ENCODE peak calls at places on chromosomes 13 and 19, in nine cellular contexts. One of them, this sample, is unnamed.
A peak's percentile ranks its signal among the peaks of the same experiment; 100 is the strongest.

GRCh38 chr13:73556902-73557301 is 498.1 kb downstream of the KLF5 start:
- DNase-seq in psoas muscle: no peak
- DNase-seq in tibial artery: no peak
- DNase-seq in neural crest cell: no peak
- DNase-seq in cardiac fibroblast: peak; percentile 13
- DNase-seq in AG10803: no peak
- DNase-seq in mammary epithelial cell: peak; percentile 76
- DNase-seq in cardiac muscle cell: no peak
- DNase-seq in fibroblast of mammary gland: peak; percentile 2
- DNase-seq in this sample: no peak

GRCh38 chr19:40214936-40215335 is 3.2 kb downstream of the TTC9B start:
- DNase-seq in psoas muscle: no peak
- DNase-seq in tibial artery: no peak
- DNase-seq in neural crest cell: no peak
- DNase-seq in cardiac fibroblast: no peak
- DNase-seq in AG10803: no peak
- DNase-seq in mammary epithelial cell: no peak
- DNase-seq in cardiac muscle cell: no peak
- DNase-seq in fibroblast of mammary gland: no peak
- DNase-seq in this sample: no peak

GRCh38 chr13:51687928-51688714 is 103.9 kb downstream of the WDFY2 start:
- DNase-seq in psoas muscle: no peak
- DNase-seq in tibial artery: no peak
- DNase-seq in neural crest cell: no peak
- DNase-seq in cardiac fibroblast: no peak
- DNase-seq in AG10803: no peak
- DNase-seq in mammary epithelial cell: no peak
- DNase-seq in cardiac muscle cell: no peak
- DNase-seq in fibroblast of mammary gland: no peak
- DNase-seq in this sample: no peak

GRCh38 chr13:107883561-107884175 is 331.7 kb downstream of the LIG4 start:
- DNase-seq in psoas muscle: no peak
- DNase-seq in tibial artery: no peak
- DNase-seq in neural crest cell: no peak
- DNase-seq in cardiac fibroblast: peak; percentile 56
- DNase-seq in AG10803: peak; percentile 29
- DNase-seq in mammary epithelial cell: peak; percentile 76
- DNase-seq in cardiac muscle cell: no peak
- DNase-seq in fibroblast of mammary gland: no peak
- DNase-seq in this sample: no peak

GRCh38 chr13:66159526-66159925 is 1070.6 kb downstream of the PCDH9 start:
- DNase-seq in psoas muscle: no peak
- DNase-seq in tibial artery: no peak
- DNase-seq in neural crest cell: no peak
- DNase-seq in cardiac fibroblast: no peak
- DNase-seq in AG10803: no peak
- DNase-seq in mammary epithelial cell: no peak
- DNase-seq in cardiac muscle cell: no peak
- DNase-seq in fibroblast of mammary gland: no peak
- DNase-seq in this sample: no peak

GRCh38 chr19:18479964-18480723 is 41.7 kb downstream of the ELL start:
- DNase-seq in psoas muscle: peak; percentile 90
- DNase-seq in tibial artery: peak; percentile 94
- DNase-seq in neural crest cell: no peak
- DNase-seq in cardiac fibroblast: peak; percentile 80
- DNase-seq in AG10803: peak; percentile 96
- DNase-seq in mammary epithelial cell: no peak
- DNase-seq in cardiac muscle cell: no peak
- DNase-seq in fibroblast of mammary gland: peak; percentile 71
- DNase-seq in this sample: peak; percentile 70

GRCh38 chr13:113065406-113066141 is 40.0 kb upstream of the F7 start:
- DNase-seq in psoas muscle: no peak
- DNase-seq in tibial artery: no peak
- DNase-seq in neural crest cell: no peak
- DNase-seq in cardiac fibroblast: peak; percentile 26
- DNase-seq in AG10803: no peak
- DNase-seq in mammary epithelial cell: no peak
- DNase-seq in cardiac muscle cell: no peak
- DNase-seq in fibroblast of mammary gland: peak; percentile 63
- DNase-seq in this sample: no peak

GRCh38 chr19:10408511-10409291 is 5.4 kb upstream of the CDC37 start:
- DNase-seq in psoas muscle: no peak
- DNase-seq in tibial artery: peak; percentile 56
- DNase-seq in neural crest cell: no peak
- DNase-seq in cardiac fibroblast: no peak
- DNase-seq in AG10803: no peak
- DNase-seq in mammary epithelial cell: no peak
- DNase-seq in cardiac muscle cell: no peak
- DNase-seq in fibroblast of mammary gland: no peak
- DNase-seq in this sample: no peak

GRCh38 chr19:39202998-39203355 is 1.1 kb downstream of the SYCN start:
- DNase-seq in psoas muscle: no peak
- DNase-seq in tibial artery: no peak
- DNase-seq in neural crest cell: no peak
- DNase-seq in cardiac fibroblast: no peak
- DNase-seq in AG10803: no peak
- DNase-seq in mammary epithelial cell: no peak
- DNase-seq in cardiac muscle cell: no peak
- DNase-seq in fibroblast of mammary gland: no peak
- DNase-seq in this sample: no peak

GRCh38 chr19:45253396-45254027 is 2.4 kb downstream of the MARK4 start:
- DNase-seq in psoas muscle: no peak
- DNase-seq in tibial artery: no peak
- DNase-seq in neural crest cell: no peak
- DNase-seq in cardiac fibroblast: peak; percentile 35
- DNase-seq in AG10803: peak; percentile 30
- DNase-seq in mammary epithelial cell: peak; percentile 46
- DNase-seq in cardiac muscle cell: no peak
- DNase-seq in fibroblast of mammary gland: peak; percentile 25
- DNase-seq in this sample: peak; percentile 16

GRCh38 chr13:84867246-84867645 is 932.0 kb downstream of the SLITRK6 start:
- DNase-seq in psoas muscle: no peak
- DNase-seq in tibial artery: no peak
- DNase-seq in neural crest cell: no peak
- DNase-seq in cardiac fibroblast: no peak
- DNase-seq in AG10803: no peak
- DNase-seq in mammary epithelial cell: peak; percentile 22
- DNase-seq in cardiac muscle cell: no peak
- DNase-seq in fibroblast of mammary gland: no peak
- DNase-seq in this sample: no peak

GRCh38 chr13:113947321-113948033 is 26.4 kb downstream of the C13orf46 start:
- DNase-seq in psoas muscle: peak; percentile 68
- DNase-seq in tibial artery: peak; percentile 68
- DNase-seq in neural crest cell: no peak
- DNase-seq in cardiac fibroblast: peak; percentile 63
- DNase-seq in AG10803: peak; percentile 81
- DNase-seq in mammary epithelial cell: peak; percentile 49
- DNase-seq in cardiac muscle cell: no peak
- DNase-seq in fibroblast of mammary gland: peak; percentile 74
- DNase-seq in this sample: peak; percentile 46

GRCh38 chr13:104106705-104107393 is 1040.6 kb upstream of the SLC10A2 start:
- DNase-seq in psoas muscle: no peak
- DNase-seq in tibial artery: no peak
- DNase-seq in neural crest cell: no peak
- DNase-seq in cardiac fibroblast: peak; percentile 89
- DNase-seq in AG10803: no peak
- DNase-seq in mammary epithelial cell: peak; percentile 66
- DNase-seq in cardiac muscle cell: no peak
- DNase-seq in fibroblast of mammary gland: no peak
- DNase-seq in this sample: no peak
- TF ChIP-seq CTCF in psoas muscle: no peak
- TF ChIP-seq CTCF in tibial artery: no peak
- TF ChIP-seq CTCF in neural crest cell: no peak
- TF ChIP-seq CTCF in cardiac fibroblast: no peak
- TF ChIP-seq CTCF in AG10803: no peak
- TF ChIP-seq CTCF in mammary epithelial cell: peak; percentile 17
- TF ChIP-seq CTCF in cardiac muscle cell: peak; percentile 8
- TF ChIP-seq CTCF in fibroblast of mammary gland: no peak
- TF ChIP-seq CTCF in this sample: no peak

GRCh38 chr13:102845630-102846260 is at the start of gene ERCC5:
- DNase-seq in psoas muscle: peak; percentile 94
- DNase-seq in tibial artery: peak; percentile 91
- DNase-seq in neural crest cell: peak; percentile 93
- DNase-seq in cardiac fibroblast: peak; percentile 97
- DNase-seq in AG10803: peak; percentile 96
- DNase-seq in mammary epithelial cell: peak; percentile 96
- DNase-seq in cardiac muscle cell: peak; percentile 94
- DNase-seq in fibroblast of mammary gland: peak; percentile 95
- DNase-seq in this sample: peak; percentile 97
- TF ChIP-seq CTCF in psoas muscle: no peak
- TF ChIP-seq CTCF in tibial artery: no peak
- TF ChIP-seq CTCF in neural crest cell: no peak
- TF ChIP-seq CTCF in cardiac fibroblast: no peak
- TF ChIP-seq CTCF in AG10803: no peak
- TF ChIP-seq CTCF in mammary epithelial cell: peak; percentile 12
- TF ChIP-seq CTCF in cardiac muscle cell: no peak
- TF ChIP-seq CTCF in fibroblast of mammary gland: no peak
- TF ChIP-seq CTCF in this sample: no peak

DNA sequence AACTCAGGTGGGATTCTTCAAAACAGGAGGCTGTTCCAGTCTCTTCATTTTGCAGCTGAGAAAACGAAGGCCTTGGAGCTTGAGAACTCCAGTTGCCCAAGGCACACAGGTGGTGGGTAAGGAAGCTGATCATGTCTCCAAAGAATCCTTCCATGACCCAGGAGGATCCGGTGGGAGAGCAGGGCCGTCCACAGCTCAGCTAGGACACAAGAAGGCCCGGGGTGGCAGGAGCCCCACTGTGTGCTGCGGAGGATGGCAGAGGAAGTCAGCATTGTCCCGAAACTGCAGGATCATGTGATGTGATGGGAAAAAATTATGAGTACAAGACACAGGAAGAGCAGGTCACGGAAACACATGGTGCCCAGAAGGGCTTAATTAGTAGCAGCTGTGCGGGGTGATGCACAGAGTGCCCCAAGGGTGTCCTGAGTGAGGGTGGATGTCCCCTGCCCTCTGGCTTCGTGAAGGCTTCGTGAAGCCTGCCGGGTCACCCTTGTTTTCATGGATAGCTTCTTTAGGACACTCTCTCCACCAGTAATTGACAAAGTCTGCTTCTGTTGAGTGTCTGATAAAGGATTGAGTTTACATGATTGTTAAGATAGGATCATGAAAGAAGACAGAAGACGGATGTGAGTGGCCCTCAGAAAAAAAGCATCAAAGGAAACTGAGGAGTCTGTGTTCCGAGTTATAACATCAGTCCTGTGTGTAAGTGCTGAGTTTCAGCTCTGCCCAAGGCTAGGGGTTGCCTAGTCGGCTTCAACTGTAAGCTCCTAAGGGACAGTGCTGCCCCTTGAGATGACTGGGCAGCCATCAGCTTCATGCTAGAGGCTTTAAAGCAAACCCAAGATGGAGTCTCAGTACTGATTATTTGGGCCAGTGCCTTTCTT is 33.8 kb upstream of the SACS start:
- DNase-seq in psoas muscle: no peak
- DNase-seq in tibial artery: no peak
- DNase-seq in neural crest cell: peak; percentile 29
- DNase-seq in cardiac fibroblast: no peak
- DNase-seq in AG10803: peak; percentile 83
- DNase-seq in mammary epithelial cell: no peak
- DNase-seq in cardiac muscle cell: peak; percentile 30
- DNase-seq in fibroblast of mammary gland: peak; percentile 44
- DNase-seq in this sample: peak; percentile 66
- TF ChIP-seq CTCF in psoas muscle: no peak
- TF ChIP-seq CTCF in tibial artery: no peak
- TF ChIP-seq CTCF in neural crest cell: no peak
- TF ChIP-seq CTCF in cardiac fibroblast: no peak
- TF ChIP-seq CTCF in AG10803: no peak
- TF ChIP-seq CTCF in mammary epithelial cell: no peak
- TF ChIP-seq CTCF in cardiac muscle cell: no peak
- TF ChIP-seq CTCF in fibroblast of mammary gland: no peak
- TF ChIP-seq CTCF in this sample: no peak

GRCh38 chr13:39016087-39016486 is 21.8 kb downstream of the PROSER1 start:
- DNase-seq in psoas muscle: no peak
- DNase-seq in tibial artery: no peak
- DNase-seq in neural crest cell: no peak
- DNase-seq in cardiac fibroblast: no peak
- DNase-seq in AG10803: no peak
- DNase-seq in mammary epithelial cell: no peak
- DNase-seq in cardiac muscle cell: no peak
- DNase-seq in fibroblast of mammary gland: no peak
- DNase-seq in this sample: no peak

GRCh38 chr13:39013462-39013861 is 22.8 kb upstream of the STOML3 start:
- DNase-seq in psoas muscle: no peak
- DNase-seq in tibial artery: no peak
- DNase-seq in neural crest cell: no peak
- DNase-seq in cardiac fibroblast: no peak
- DNase-seq in AG10803: no peak
- DNase-seq in mammary epithelial cell: no peak
- DNase-seq in cardiac muscle cell: no peak
- DNase-seq in fibroblast of mammary gland: no peak
- DNase-seq in this sample: no peak

GRCh38 chr13:39016789-39017188 is 21.1 kb downstream of the PROSER1 start:
- DNase-seq in psoas muscle: no peak
- DNase-seq in tibial artery: no peak
- DNase-seq in neural crest cell: peak; percentile 11
- DNase-seq in cardiac fibroblast: peak; percentile 45
- DNase-seq in AG10803: peak; percentile 15
- DNase-seq in mammary epithelial cell: peak; percentile 37
- DNase-seq in cardiac muscle cell: peak; percentile 21
- DNase-seq in fibroblast of mammary gland: peak; percentile 35
- DNase-seq in this sample: peak; percentile 31

GRCh38 chr13:39012608-39013007 is 22.0 kb upstream of the STOML3 start:
- DNase-seq in psoas muscle: no peak
- DNase-seq in tibial artery: no peak
- DNase-seq in neural crest cell: no peak
- DNase-seq in cardiac fibroblast: no peak
- DNase-seq in AG10803: no peak
- DNase-seq in mammary epithelial cell: no peak
- DNase-seq in cardiac muscle cell: no peak
- DNase-seq in fibroblast of mammary gland: no peak
- DNase-seq in this sample: no peak
- TF ChIP-seq CTCF in psoas muscle: no peak
- TF ChIP-seq CTCF in tibial artery: no peak
- TF ChIP-seq CTCF in neural crest cell: peak; percentile 34
- TF ChIP-seq CTCF in cardiac fibroblast: no peak
- TF ChIP-seq CTCF in AG10803: no peak
- TF ChIP-seq CTCF in mammary epithelial cell: peak; percentile 1
- TF ChIP-seq CTCF in cardiac muscle cell: no peak
- TF ChIP-seq CTCF in fibroblast of mammary gland: peak; percentile 4
- TF ChIP-seq CTCF in this sample: peak; percentile 22

DNA sequence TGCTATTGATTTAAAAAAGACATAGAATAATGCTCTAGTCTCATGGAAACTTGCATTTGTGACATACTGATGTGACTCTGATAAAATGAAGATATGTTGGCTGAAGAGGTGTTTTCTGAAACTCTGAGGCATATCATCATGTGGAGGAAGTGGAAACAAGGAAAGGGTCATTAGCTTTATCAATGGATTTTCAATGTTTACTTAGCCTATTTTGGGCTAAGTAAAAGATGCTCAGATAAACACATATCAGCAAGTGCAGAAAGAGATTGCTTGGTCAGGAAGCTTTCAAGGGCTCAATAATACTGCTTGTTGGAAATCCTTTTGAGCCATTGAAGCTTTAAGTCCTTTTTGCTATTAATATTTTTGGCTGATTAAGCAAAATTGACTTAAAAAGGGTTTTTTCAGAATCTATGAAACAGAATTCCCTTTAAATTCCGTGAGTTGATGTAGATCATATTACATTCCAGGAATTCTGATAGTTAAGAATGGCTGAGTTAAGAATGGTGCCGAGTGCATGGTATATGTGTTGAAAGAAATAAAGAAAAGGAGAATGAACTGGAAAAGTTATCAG is 952.8 kb upstream of the SPRY2 start:
- DNase-seq in psoas muscle: no peak
- DNase-seq in tibial artery: no peak
- DNase-seq in neural crest cell: no peak
- DNase-seq in cardiac fibroblast: no peak
- DNase-seq in AG10803: no peak
- DNase-seq in mammary epithelial cell: no peak
- DNase-seq in cardiac muscle cell: no peak
- DNase-seq in fibroblast of mammary gland: no peak
- DNase-seq in this sample: no peak
- TF ChIP-seq CTCF in psoas muscle: no peak
- TF ChIP-seq CTCF in tibial artery: no peak
- TF ChIP-seq CTCF in neural crest cell: no peak
- TF ChIP-seq CTCF in cardiac fibroblast: no peak
- TF ChIP-seq CTCF in AG10803: no peak
- TF ChIP-seq CTCF in mammary epithelial cell: no peak
- TF ChIP-seq CTCF in cardiac muscle cell: no peak
- TF ChIP-seq CTCF in fibroblast of mammary gland: no peak
- TF ChIP-seq CTCF in this sample: no peak